ENCODE peak calls at places on chromosomes 12 and 14, in nine cellular contexts. M is memory B cell; D is stimulated activated CD8-positive, alpha-beta memory T cell treated with anti-CD3 and anti-CD28 coated beads, Interleukin-4, amount 100 ng/mL, for 4 hours; F is T-helper 2 cell; K is activated CD8-positive, alpha-beta memory T cell treated with anti-CD3 and anti-CD28 coated beads for 48 hours; L is stimulated activated CD4-positive, alpha-beta T cell treated with anti-CD3 and anti-CD28 coated beads, Interleukin-15, amount 100 ng/mL, for 1 hour; N is B cell; W is cardiac muscle cell; J is T-helper 17 cell. H is an unnamed sample.

GRCh38 chr14:100524933-100525243 is 62.3 kb downstream of the BEGAIN start:
- DNase-seq in M (no peak), D (no peak), F (no peak), K (peak), L (no peak), N (no peak), W (no peak), J (no peak), H (peak)

GRCh38 chr14:70905316-70905715 is 1.9 kb upstream of the PCNX1 start:
- DNase-seq in M (no peak), D (no peak), F (no peak), K (no peak), L (no peak), N (no peak), W (peak), J (no peak), H (no peak)

GRCh38 chr14:71959055-71959454 is 26.8 kb downstream of the RGS6 start:
- DNase-seq in M (no peak), D (no peak), F (no peak), K (no peak), L (no peak), N (no peak), W (no peak), J (no peak), H (no peak)

GRCh38 chr14:94366146-94366887 is 22.1 kb downstream of the SERPINA1 start:
- DNase-seq in M (no peak), D (no peak), F (no peak), K (no peak), L (no peak), N (no peak), W (no peak), J (no peak), H (no peak)

GRCh38 chr12:91335724-91336123 is 153.1 kb upstream of the DCN start:
- DNase-seq in M (no peak), D (no peak), F (no peak), K (no peak), L (no peak), N (no peak), W (peak), J (no peak), H (no peak)

GRCh38 chr14:62436256-62436655 is 609.0 kb downstream of the KCNH5 start:
- DNase-seq in M (no peak), D (no peak), F (no peak), K (no peak), L (no peak), N (no peak), W (no peak), J (no peak), H (no peak)

GRCh38 chr14:31127690-31128089 is 79.9 kb downstream of the HECTD1 start:
- DNase-seq in M (no peak), D (no peak), F (no peak), K (no peak), L (no peak), N (no peak), W (no peak), J (no peak), H (no peak)

GRCh38 chr12:114673169-114673833 is 10.7 kb downstream of the TBX3 start:
- DNase-seq in M (no peak), D (no peak), F (no peak), K (no peak), L (no peak), N (no peak), W (peak), J (no peak), H (no peak)

GRCh38 chr14:24263848-24264247 is 871 bp upstream of the TGM1 start:
- DNase-seq in M (no peak), D (no peak), F (no peak), K (no peak), L (no peak), N (no peak), W (no peak), J (no peak), H (no peak)

GRCh38 chr14:94081386-94081820 is 293 bp downstream of the IFI27L1 start:
- DNase-seq in M (no peak), D (no peak), F (no peak), K (no peak), L (no peak), N (no peak), W (no peak), J (no peak), H (no peak)

GRCh38 chr12:29242921-29243431 is 93.9 kb downstream of the FAR2 start:
- DNase-seq in M (no peak), D (no peak), F (no peak), K (no peak), L (no peak), N (no peak), W (no peak), J (no peak), H (peak)

GRCh38 chr14:102633906-102634595 is 41.6 kb downstream of the RCOR1 start:
- DNase-seq in M (no peak), D (no peak), F (no peak), K (no peak), L (no peak), N (no peak), W (no peak), J (no peak), H (no peak)

GRCh38 chr12:25933001-25933400 is 25.5 kb upstream of the RASSF8 start:
- DNase-seq in M (no peak), D (no peak), F (no peak), K (no peak), L (no peak), N (no peak), W (no peak), J (no peak), H (no peak)

GRCh38 chr12:96197503-96198272 is 3.5 kb downstream of the ELK3 start:
- DNase-seq in M (no peak), D (no peak), F (no peak), K (no peak), L (no peak), N (no peak), W (peak), J (no peak), H (no peak)

GRCh38 chr12:110104188-110104969 is 19.8 kb upstream of the IFT81 start:
- DNase-seq in M (no peak), D (no peak), F (no peak), K (no peak), L (no peak), N (no peak), W (peak), J (no peak), H (no peak)

GRCh38 chr14:31926123-31926522 is 151.0 kb upstream of the ARHGAP5 start:
- DNase-seq in M (no peak), D (no peak), F (no peak), K (no peak), L (no peak), N (peak), W (peak), J (no peak), H (peak)

GRCh38 chr12:62983594-62983993 is 48.6 kb upstream of the PPM1H start:
- DNase-seq in M (no peak), D (no peak), F (no peak), K (no peak), L (no peak), N (no peak), W (no peak), J (no peak), H (peak)

GRCh38 chr14:69657961-69658360 is 46.6 kb downstream of the SUSD6 start:
- DNase-seq in M (no peak), D (no peak), F (no peak), K (no peak), L (no peak), N (no peak), W (peak), J (no peak), H (no peak)

GRCh38 chr12:22459872-22460490 is 84.4 kb downstream of the C2CD5 start:
- DNase-seq in M (no peak), D (no peak), F (no peak), K (no peak), L (no peak), N (peak), W (peak), J (no peak), H (peak)

GRCh38 chr14:81303258-81303935 is 82.6 kb upstream of the GTF2A1 start:
- DNase-seq in M (no peak), D (no peak), F (no peak), K (peak), L (no peak), N (no peak), W (no peak), J (no peak), H (peak)

GRCh38 chr12:83153156-83153555 is 466.4 kb downstream of the TMTC2 start:
- DNase-seq in M (no peak), D (no peak), F (no peak), K (no peak), L (no peak), N (no peak), W (no peak), J (no peak), H (no peak)